ENCODE peak calls at places on chromosomes 13 and 19, in nine cellular contexts. J, P, W, Y, K, V, C, M and X are unnamed samples.

GRCh38 chr19:7349961-7350711 is 1.4 kb downstream of the ARHGEF18 start:
- DNase-seq in J (no peak), P (no peak), W (no peak), Y (no peak), K (no peak), V (peak), C (no peak), M (no peak), X (no peak)

GRCh38 chr13:98022210-98022609 is 68.7 kb downstream of the IPO5 start:
- DNase-seq in J (no peak), P (peak), W (no peak), Y (no peak), K (peak), V (no peak), C (peak), M (no peak), X (peak)

GRCh38 chr13:41452462-41452861 is 4.9 kb upstream of the RGCC start:
- DNase-seq in J (no peak), P (no peak), W (no peak), Y (no peak), K (no peak), V (no peak), C (no peak), M (no peak), X (no peak)

GRCh38 chr19:12484011-12484370 is 625 bp downstream of the ZNF709 start:
- DNase-seq in J (no peak), P (peak), W (no peak), Y (no peak), K (no peak), V (no peak), C (no peak), M (no peak), X (no peak)

GRCh38 chr13:62171697-62172096 is 756.0 kb upstream of the PCDH20 start:
- DNase-seq in J (no peak), P (no peak), W (no peak), Y (no peak), K (no peak), V (no peak), C (no peak), M (no peak), X (no peak)

GRCh38 chr13:21637296-21637695 is 33.3 kb upstream of the MICU2 start:
- DNase-seq in J (peak), P (peak), W (peak), Y (no peak), K (peak), V (peak), C (peak), M (no peak), X (no peak)

GRCh38 chr13:102369303-102369702 is 32.5 kb downstream of the FGF14 start:
- DNase-seq in J (no peak), P (peak), W (no peak), Y (no peak), K (no peak), V (no peak), C (no peak), M (no peak), X (no peak)

GRCh38 chr19:40831502-40832430 is 18.5 kb downstream of the CYP2A6 start:
- DNase-seq in J (no peak), P (peak), W (peak), Y (no peak), K (peak), V (no peak), C (peak), M (no peak), X (peak)

GRCh38 chr19:2554856-2555255 is 78.9 kb downstream of the GADD45B start:
- DNase-seq in J (no peak), P (peak), W (no peak), Y (peak), K (peak), V (no peak), C (no peak), M (no peak), X (no peak)

GRCh38 chr19:33298146-33298911 is 4.0 kb downstream of the CEBPA start:
- DNase-seq in J (peak), P (no peak), W (no peak), Y (peak), K (no peak), V (no peak), C (no peak), M (no peak), X (no peak)
- H3K4me3 ChIP-seq in J (no peak), P (no peak), W (no peak), Y (no peak), K (no peak), V (no peak), C (no peak), M (no peak), X (no peak)

GRCh38 chr19:31596751-31597150 is 247.5 kb upstream of the TSHZ3 start:
- DNase-seq in J (no peak), P (no peak), W (no peak), Y (no peak), K (no peak), V (no peak), C (no peak), M (no peak), X (no peak)
- H3K4me3 ChIP-seq in J (no peak), P (no peak), W (no peak), Y (no peak), K (no peak), V (no peak), C (no peak), M (no peak), X (no peak)

GRCh38 chr13:33322965-33323668 is 37.6 kb upstream of the STARD13 start:
- DNase-seq in J (no peak), P (no peak), W (no peak), Y (no peak), K (no peak), V (no peak), C (no peak), M (no peak), X (no peak)
- H3K4me3 ChIP-seq in J (no peak), P (no peak), W (no peak), Y (no peak), K (no peak), V (no peak), C (no peak), M (no peak), X (no peak)

DNA sequence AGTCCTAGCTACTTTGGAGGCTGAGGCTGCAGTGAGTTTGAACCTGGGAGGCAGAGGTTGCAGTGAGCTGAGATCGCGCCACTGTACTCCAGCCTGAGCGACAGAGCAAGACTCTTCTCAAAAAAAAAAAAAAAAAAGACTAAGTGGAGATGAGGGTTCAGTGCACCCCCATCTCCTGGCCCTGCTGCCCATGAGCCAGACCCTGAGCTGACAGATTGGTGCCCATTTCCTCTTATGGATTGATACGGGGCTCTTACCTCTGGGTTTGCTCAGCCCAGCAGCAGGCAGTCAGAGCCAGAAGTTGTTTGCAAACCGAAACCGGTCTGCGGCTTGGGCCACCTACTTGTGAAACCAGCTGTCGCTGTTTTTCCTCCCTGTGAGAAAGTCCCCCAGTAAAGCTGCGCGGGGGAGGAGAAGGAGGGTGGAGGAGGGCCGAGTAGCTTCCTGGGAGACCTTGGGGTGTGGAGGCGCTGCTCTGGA is 36.9 kb downstream of the ARRDC2 start:
- DNase-seq in J (peak), P (peak), W (peak), Y (peak), K (peak), V (peak), C (peak), M (peak), X (peak)
- H3K4me3 ChIP-seq in J (peak), P (peak), W (peak), Y (no peak), K (peak), V (no peak), C (peak), M (peak), X (peak)